ENCODE peak calls at places on chromosomes 1 and 21, in four cellular contexts. G is IMR-90; U is CD4-positive, CD25-positive, alpha-beta regulatory T cell; B is psoas muscle. Y is an unnamed sample.
A peak's percentile ranks its signal among the peaks of the same experiment; 100 is the strongest.

GRCh38 chr1:54163051-54163450 is 10.3 kb upstream of the CDCP2 start:
- DNase-seq in G (no peak), U (no peak), B (no peak), Y (no peak)

GRCh38 chr1:241627453-241628329 is 12.5 kb downstream of the CHML start:
- DNase-seq in G (peak; percentile 86), U (peak; percentile 17), B (no peak), Y (no peak)

GRCh38 chr1:59415876-59416275 is 119.0 kb downstream of the FGGY start:
- DNase-seq in G (peak; percentile 40), U (no peak), B (no peak), Y (no peak)

GRCh38 chr1:154974808-154975408 is 427 bp downstream of the CKS1B start:
- DNase-seq in G (peak; percentile 93), U (peak; percentile 93), B (peak; percentile 95), Y (no peak)

GRCh38 chr1:20400341-20401177 is 85.5 kb downstream of the CAMK2N1 start:
- DNase-seq in G (no peak), U (no peak), B (no peak), Y (no peak)

GRCh38 chr1:41758904-41759548 is 159.7 kb downstream of the HIVEP3 start:
- DNase-seq in G (peak; percentile 93), U (no peak), B (no peak), Y (no peak)

GRCh38 chr1:29590583-29591555 is 354.5 kb downstream of the PTPRU start:
- DNase-seq in G (peak; percentile 21), U (no peak), B (no peak), Y (no peak)

GRCh38 chr1:176826265-176826664 is 338.2 kb downstream of the ASTN1 start:
- DNase-seq in G (no peak), U (no peak), B (no peak), Y (no peak)

GRCh38 chr21:32186843-32187242 is 92.0 kb downstream of the MIS18A start:
- DNase-seq in G (no peak), U (no peak), B (no peak), Y (no peak)

GRCh38 chr21:39318091-39318959 is 4.9 kb upstream of the BRWD1 start:
- DNase-seq in G (no peak), U (no peak), B (no peak), Y (no peak)
- H3K4me3 ChIP-seq in G (no peak overlapping the region), U (no peak overlapping the region), B (no peak overlapping the region), Y (no peak overlapping the region)

DNA sequence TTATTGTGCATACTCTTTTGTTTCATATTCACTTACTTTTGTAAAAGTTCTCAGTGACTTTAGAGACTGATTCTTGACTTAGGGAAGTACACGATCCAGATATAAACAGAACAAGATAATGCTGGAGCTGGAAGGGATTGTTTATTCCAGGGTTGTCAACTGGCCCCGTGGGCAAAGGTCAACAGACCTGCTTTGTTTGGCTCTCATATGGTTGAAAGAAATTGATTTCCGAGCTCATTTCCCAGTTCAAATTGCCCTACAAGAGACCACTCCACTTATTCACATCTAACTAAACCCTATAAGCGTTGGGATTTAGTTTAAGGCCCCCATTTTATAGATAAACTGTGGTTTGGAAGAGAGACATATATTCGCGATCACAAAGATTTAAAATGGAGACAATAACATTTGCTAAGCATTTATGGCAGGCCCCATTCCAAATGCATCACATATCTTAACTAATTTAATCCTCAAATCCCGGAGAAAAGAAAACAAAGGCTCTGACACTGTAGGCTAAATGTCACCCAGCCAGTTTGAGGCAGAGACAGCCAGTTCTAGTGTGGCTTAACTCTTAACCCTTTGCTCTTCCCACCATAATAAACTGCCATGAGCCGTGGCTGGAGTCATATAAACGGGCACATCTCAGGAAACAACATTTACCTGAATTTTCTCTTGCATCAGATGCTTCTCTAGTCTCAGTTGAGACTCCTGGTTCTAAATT is 20.6 kb downstream of the REG4 start:
- DNase-seq in G (no peak), U (no peak), B (no peak), Y (no peak)
- H3K4me1 ChIP-seq in G (peaks cover 16% of the 10 kb centered on the region), U (no peaks in the 10 kb centered on the region), B (no peaks in the 10 kb centered on the region), Y (peaks cover 2% of the 10 kb centered on the region)

GRCh38 chr1:8420318-8420717 is 102.4 kb downstream of the SLC45A1 start:
- DNase-seq in G (no peak), U (no peak), B (no peak), Y (no peak)

GRCh38 chr1:8418301-8418700 is 100.4 kb downstream of the SLC45A1 start:
- DNase-seq in G (no peak), U (no peak), B (no peak), Y (no peak)

GRCh38 chr1:8421721-8422120 is 103.8 kb downstream of the SLC45A1 start:
- DNase-seq in G (peak; percentile 42), U (no peak), B (no peak), Y (no peak)

GRCh38 chr1:8419172-8419571 is 101.3 kb downstream of the SLC45A1 start:
- DNase-seq in G (peak; percentile 53), U (no peak), B (no peak), Y (no peak)

DNA sequence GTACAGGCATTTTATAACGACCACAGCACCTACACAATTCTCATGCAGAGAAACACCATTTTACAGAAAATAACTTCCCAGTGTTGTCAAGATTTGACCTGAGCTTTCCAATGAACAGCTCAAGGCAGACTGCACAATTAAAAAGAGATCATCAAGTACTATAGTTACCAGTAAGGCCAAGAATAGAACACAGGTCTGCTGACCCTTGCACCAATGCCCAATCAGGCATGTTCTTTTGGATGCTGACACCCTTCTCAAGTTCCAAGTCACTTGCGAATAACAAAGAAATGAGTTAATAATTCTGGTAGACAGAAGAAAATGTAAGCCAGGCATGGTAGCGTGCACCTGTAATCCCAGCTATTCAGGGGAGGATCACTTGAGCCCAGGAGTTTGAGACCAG is 101.9 kb downstream of the SLC45A1 start:
- DNase-seq in G (no peak), U (no peak), B (no peak), Y (no peak)
- H3K4me3 ChIP-seq in G (peak overlapping the region; percentile 73), U (peak overlapping the region; percentile 98), B (peak overlapping the region; percentile 90), Y (no peak overlapping the region)

DNA sequence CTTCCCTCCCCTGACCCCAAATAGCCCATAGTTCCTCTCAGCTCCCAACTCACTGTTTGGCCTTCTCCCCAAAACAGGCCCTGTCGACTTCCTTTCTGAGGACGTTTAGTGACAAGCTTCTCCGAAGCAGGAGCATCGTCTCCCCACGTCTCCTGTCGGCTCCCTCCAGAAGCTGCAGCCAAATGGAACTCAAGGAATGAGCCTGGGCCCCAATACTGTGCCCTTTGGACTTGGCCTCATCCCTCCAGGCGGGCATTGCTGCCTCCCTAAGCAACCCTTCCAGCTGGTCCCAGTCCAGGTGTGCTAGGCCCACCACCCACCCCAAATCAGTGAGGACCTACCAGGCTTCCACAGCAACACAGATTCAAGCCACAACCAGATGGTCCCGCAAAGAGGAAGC is 33.0 kb downstream of the ACOT7 start:
- DNase-seq in G (no peak), U (no peak), B (no peak), Y (no peak)
- H3K4me1 ChIP-seq in G (peaks cover 22% of the 10 kb centered on the region), U (peaks cover 32% of the 10 kb centered on the region), B (no peaks in the 10 kb centered on the region), Y (peaks cover 7% of the 10 kb centered on the region)

DNA sequence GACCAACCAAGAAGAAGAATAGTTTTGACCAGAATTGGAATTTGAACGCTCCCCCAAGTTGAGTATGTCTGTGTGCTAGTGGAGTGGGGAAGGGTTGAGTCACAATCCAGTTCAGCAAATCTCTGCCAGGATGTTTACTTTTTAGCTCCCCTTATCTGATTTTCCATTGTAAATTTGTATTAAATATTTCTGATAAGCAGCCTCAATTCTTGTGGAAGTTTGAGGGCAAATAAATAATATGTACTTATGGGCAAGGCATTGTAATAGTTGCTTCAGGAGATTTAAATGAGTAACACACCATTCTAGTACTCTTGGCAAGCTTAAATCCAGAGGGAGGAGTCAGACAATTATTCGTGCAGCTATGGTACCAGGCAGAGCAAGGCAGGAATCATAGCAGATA is 14.4 kb downstream of the CXADR start:
- DNase-seq in G (peak; percentile 41), U (no peak), B (no peak), Y (no peak)
- H3K4me3 ChIP-seq in G (no peak overlapping the region), U (no peak overlapping the region), B (no peak overlapping the region), Y (no peak overlapping the region)

DNA sequence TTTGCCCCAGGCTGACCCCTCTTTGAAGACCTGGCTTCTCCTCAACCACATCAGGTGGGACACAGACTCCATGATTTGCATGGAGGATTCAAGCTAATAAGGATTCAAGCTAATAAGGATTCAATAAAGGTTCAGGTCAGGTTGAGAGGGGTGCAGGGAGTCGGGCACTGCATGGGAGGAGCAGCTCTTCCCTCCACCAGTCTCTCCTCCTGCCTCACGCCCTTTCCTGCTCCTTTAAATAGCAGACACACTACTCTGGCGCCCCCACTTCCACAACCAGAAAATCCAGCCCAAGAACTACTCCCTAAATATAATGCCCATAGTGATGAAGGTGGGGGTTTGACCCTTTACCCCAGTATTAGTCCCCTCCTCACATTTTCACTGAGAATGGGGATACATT is 7.1 kb downstream of the MEX3A start:
- DNase-seq in G (no peak), U (no peak), B (no peak), Y (no peak)
- H3K4me1 ChIP-seq in G (peaks cover 26% of the 10 kb centered on the region), U (no peaks in the 10 kb centered on the region), B (no peaks in the 10 kb centered on the region), Y (peaks cover 29% of the 10 kb centered on the region)

GRCh38 chr1:201686709-201687455 is 142.1 kb upstream of the IPO9 start:
- DNase-seq in G (no peak), U (no peak), B (no peak), Y (no peak)
- H3K4me3 ChIP-seq in G (no peak overlapping the region), U (no peak overlapping the region), B (no peak overlapping the region), Y (no peak overlapping the region)

GRCh38 chr1:231050395-231050794 is 10.3 kb upstream of the FAM89A start:
- DNase-seq in G (no peak), U (no peak), B (no peak), Y (no peak)
- H3K4me1 ChIP-seq in G (peaks cover 2% of the 10 kb centered on the region), U (no peaks in the 10 kb centered on the region), B (no peaks in the 10 kb centered on the region), Y (no peaks in the 10 kb centered on the region)